ENCODE peak calls at places on chromosomes 5 and 9, in five cellular contexts. One of them, this sample, is unnamed.

GRCh38 chr5:24633705-24634325 is 11.0 kb downstream of the CDH10 start:
- DNase-seq in dorsolateral prefrontal cortex: no peak
- DNase-seq in progenitor cell of endocrine pancreas: no peak
- DNase-seq in H54: no peak
- DNase-seq in transverse colon: no peak
- DNase-seq in this sample: no peak

GRCh38 chr9:788777-789176 is 52.7 kb upstream of the DMRT1 start:
- DNase-seq in dorsolateral prefrontal cortex: no peak
- DNase-seq in progenitor cell of endocrine pancreas: no peak
- DNase-seq in H54: no peak
- DNase-seq in transverse colon: no peak
- DNase-seq in this sample: no peak

GRCh38 chr5:148206620-148207019 is 3.8 kb downstream of the SPINK6 start:
- DNase-seq in dorsolateral prefrontal cortex: no peak
- DNase-seq in progenitor cell of endocrine pancreas: no peak
- DNase-seq in H54: no peak
- DNase-seq in transverse colon: no peak
- DNase-seq in this sample: no peak

GRCh38 chr9:129482521-129483466 is 138.1 kb downstream of the C9orf50 start:
- DNase-seq in dorsolateral prefrontal cortex: peak; percentile 80
- DNase-seq in progenitor cell of endocrine pancreas: peak; percentile 46
- DNase-seq in H54: no peak
- DNase-seq in transverse colon: peak; percentile 85
- DNase-seq in this sample: peak; percentile 91

GRCh38 chr9:112010537-112010936 is 113.9 kb downstream of the UGCG start:
- DNase-seq in dorsolateral prefrontal cortex: no peak
- DNase-seq in progenitor cell of endocrine pancreas: no peak
- DNase-seq in H54: no peak
- DNase-seq in transverse colon: no peak
- DNase-seq in this sample: no peak

GRCh38 chr9:34413229-34413852 is 36.6 kb upstream of the MYORG start:
- DNase-seq in dorsolateral prefrontal cortex: no peak
- DNase-seq in progenitor cell of endocrine pancreas: peak; percentile 64
- DNase-seq in H54: no peak
- DNase-seq in transverse colon: peak; percentile 29
- DNase-seq in this sample: peak; percentile 31

GRCh38 chr5:149060325-149060724 is 2.5 kb downstream of the SH3TC2 start:
- DNase-seq in dorsolateral prefrontal cortex: no peak
- DNase-seq in progenitor cell of endocrine pancreas: no peak
- DNase-seq in H54: no peak
- DNase-seq in transverse colon: peak; percentile 45
- DNase-seq in this sample: peak; percentile 33

GRCh38 chr5:17069995-17070405 is 133.9 kb upstream of the MYO10 start:
- DNase-seq in dorsolateral prefrontal cortex: no peak
- DNase-seq in progenitor cell of endocrine pancreas: no peak
- DNase-seq in H54: no peak
- DNase-seq in transverse colon: peak; percentile 74
- DNase-seq in this sample: no peak

GRCh38 chr5:134879456-134879855 is 5.3 kb downstream of the TXNDC15 start:
- DNase-seq in dorsolateral prefrontal cortex: no peak
- DNase-seq in progenitor cell of endocrine pancreas: no peak
- DNase-seq in H54: no peak
- DNase-seq in transverse colon: no peak
- DNase-seq in this sample: no peak

GRCh38 chr9:5939530-5939929 is 48.8 kb downstream of the MLANA start:
- DNase-seq in dorsolateral prefrontal cortex: no peak
- DNase-seq in progenitor cell of endocrine pancreas: no peak
- DNase-seq in H54: no peak
- DNase-seq in transverse colon: no peak
- DNase-seq in this sample: no peak

GRCh38 chr5:14870347-14871083 is 1.1 kb downstream of the ANKH start:
- DNase-seq in dorsolateral prefrontal cortex: peak; percentile 53
- DNase-seq in progenitor cell of endocrine pancreas: no peak
- DNase-seq in H54: no peak
- DNase-seq in transverse colon: peak; percentile 69
- DNase-seq in this sample: no peak

GRCh38 chr5:36079200-36079761 is 12.6 kb upstream of the UGT3A2 start:
- DNase-seq in dorsolateral prefrontal cortex: peak; percentile 12
- DNase-seq in progenitor cell of endocrine pancreas: no peak
- DNase-seq in H54: peak; percentile 44
- DNase-seq in transverse colon: no peak
- DNase-seq in this sample: peak; percentile 28

This sample was measured in mucosa of gallbladder.